ENCODE peak calls at places on chromosomes 12 and 14, in four cellular contexts. W is HepG2, J is K562, B is GM12878. I is an unnamed sample.

GRCh38 chr12:67442347-67442841 is 173.2 kb downstream of the CAND1 start:
- DNase-seq in J (peak; percentile 14), W (no peak), B (no peak), I (no peak)

GRCh38 chr12:39764944-39765560 is 145.4 kb upstream of the ABCD2 start:
- DNase-seq in B (no peak), W (peak; percentile 12), J (peak; percentile 33), I (no peak)

GRCh38 chr14:92751819-92752218 is 3.4 kb upstream of the LGMN start:
- DNase-seq in J (no peak), B (no peak), W (peak; percentile 23), I (no peak)

GRCh38 chr14:81464253-81465001 is 64.3 kb upstream of the STON2 start:
- DNase-seq in W (peak; percentile 53), J (peak; percentile 74), B (peak; percentile 64), I (peak; percentile 80)

GRCh38 chr12:113852695-113853490 is 113.2 kb downstream of the RBM19 start:
- DNase-seq in J (no peak), W (no peak), B (no peak), I (no peak)

GRCh38 chr12:46590991-46591703 is 218.6 kb upstream of the SLC38A2 start:
- DNase-seq in W (no peak), B (no peak), J (no peak), I (no peak)

GRCh38 chr12:69475237-69475984 is 5.2 kb downstream of the FRS2 start:
- DNase-seq in B (no peak), W (peak; percentile 61), J (no peak), I (no peak)

GRCh38 chr14:59870277-59871165 is at the start of gene RTN1:
- DNase-seq in B (no peak), J (peak; percentile 5), W (no peak), I (peak; percentile 23)

GRCh38 chr14:75514673-75515630 is 7.3 kb upstream of the BATF start:
- DNase-seq in J (peak; percentile 39), W (no peak), B (peak; percentile 80), I (no peak)

GRCh38 chr14:63436286-63437098 is 106.7 kb downstream of the PPP2R5E start:
- DNase-seq in J (no peak), W (no peak), B (no peak), I (no peak)

GRCh38 chr12:85273411-85274075 is 6.5 kb upstream of the ALX1 start:
- DNase-seq in J (no peak), B (no peak), W (no peak), I (peak; percentile 67)

GRCh38 chr12:79016181-79016580 is 151.6 kb downstream of the SYT1 start:
- DNase-seq in W (no peak), J (no peak), B (no peak), I (no peak)

GRCh38 chr12:63898764-63899337 is 54.4 kb downstream of the SRGAP1 start:
- DNase-seq in W (no peak), J (no peak), B (no peak), I (no peak)

GRCh38 chr12:122366685-122367475 is 55.6 kb downstream of the CLIP1 start:
- DNase-seq in W (peak; percentile 84), B (no peak), J (peak; percentile 61), I (peak; percentile 19)

GRCh38 chr12:106358410-106359241 is 1.1 kb downstream of the POLR3B start:
- DNase-seq in W (peak; percentile 78), B (no peak), J (peak; percentile 86), I (no peak)

GRCh38 chr14:90555126-90556049 is 158.6 kb downstream of the CALM1 start:
- DNase-seq in W (no peak), B (no peak), J (no peak), I (no peak)

GRCh38 chr12:67832155-67832554 is 157.1 kb upstream of the IFNG-AS1 start:
- DNase-seq in W (no peak), J (no peak), B (no peak), I (no peak)

GRCh38 chr12:116916122-116916521 is 5.4 kb downstream of the FBXW8 start:
- DNase-seq in B (no peak), W (peak; percentile 37), J (no peak), I (no peak)

GRCh38 chr12:57063991-57064725 is 14.2 kb upstream of the MYO1A start:
- DNase-seq in W (no peak), J (no peak), B (peak; percentile 69), I (no peak)

GRCh38 chr12:89183985-89184435 is 168.3 kb downstream of the DUSP6 start:
- DNase-seq in W (no peak), B (no peak), J (no peak), I (no peak)

GRCh38 chr14:23008836-23009235 is 1.1 kb downstream of the C14orf93 start:
- DNase-seq in B (no peak), J (peak; percentile 31), W (no peak), I (no peak)

GRCh38 chr14:85531141-85531593 is 1.2 kb downstream of the FLRT2 start:
- DNase-seq in J (no peak), W (no peak), B (no peak), I (no peak)

GRCh38 chr12:66329941-66330340 is 27.6 kb downstream of the HELB start:
- DNase-seq in W (no peak), B (no peak), J (no peak), I (no peak)

GRCh38 chr14:39006721-39007410 is 96.2 kb downstream of the SEC23A start:
- DNase-seq in B (no peak), J (no peak), W (no peak), I (no peak)

GRCh38 chr14:104973215-104974145 is 4.7 kb downstream of the AHNAK2 start:
- DNase-seq in J (no peak), W (no peak), B (no peak), I (peak; percentile 57)

GRCh38 chr12:122874081-122874480 is 21.8 kb downstream of the VPS37B start:
- DNase-seq in W (no peak), J (no peak), B (no peak), I (no peak)

GRCh38 chr14:77051101-77051500 is 22.6 kb upstream of the IRF2BPL start:
- DNase-seq in J (no peak), W (no peak), B (no peak), I (no peak)

GRCh38 chr12:121765573-121765972 is 27.9 kb downstream of the RHOF start:
- DNase-seq in W (no peak), J (peak; percentile 70), B (no peak), I (no peak)

GRCh38 chr12:131345521-131346436 is 365.1 kb upstream of the SFSWAP start:
- DNase-seq in J (no peak), B (no peak), W (no peak), I (no peak)

GRCh38 chr12:107650977-107651376 is 34.6 kb upstream of the PWP1 start:
- DNase-seq in W (no peak), J (no peak), B (no peak), I (no peak)

GRCh38 chr14:63406341-63406740 is 87.6 kb upstream of the GPHB5 start:
- DNase-seq in W (no peak), J (no peak), B (no peak), I (no peak)

GRCh38 chr12:11508699-11509098 is 113.3 kb upstream of the PRB2 start:
- DNase-seq in W (no peak), B (no peak), J (no peak), I (no peak)

GRCh38 chr14:101373690-101374295 is 187.5 kb upstream of the DIO3 start:
- DNase-seq in J (no peak), B (no peak), W (no peak), I (no peak)

GRCh38 chr12:78115889-78116288 is 285.2 kb downstream of the NAV3 start:
- DNase-seq in J (no peak), W (no peak), B (no peak), I (no peak)

GRCh38 chr14:101072945-101073597 is 169.5 kb upstream of the RTL1 start:
- DNase-seq in J (peak; percentile 63), B (no peak), W (peak; percentile 77), I (peak; percentile 59)

GRCh38 chr14:87491816-87492215 is 501.2 kb downstream of the GALC start:
- DNase-seq in W (no peak), J (no peak), B (no peak), I (no peak)

GRCh38 chr12:25084816-25085215 is 110.1 kb downstream of the DNAI7 start:
- DNase-seq in B (no peak), J (no peak), W (no peak), I (peak; percentile 53)

GRCh38 chr14:21990116-21990515 is 316.5 kb upstream of the OR4E1 start:
- DNase-seq in B (no peak), J (no peak), W (no peak), I (no peak)
- TF ChIP-seq CBX5 in B (no peak), J (no peak), W (no peak), I (no peak)

GRCh38 chr14:73637830-73638229 is 7.0 kb upstream of the DNAL1 start:
- DNase-seq in B (no peak), W (no peak), J (no peak), I (no peak)

GRCh38 chr14:73630009-73630780 is 14.6 kb upstream of the DNAL1 start:
- DNase-seq in J (peak; percentile 77), W (no peak), B (no peak), I (no peak)

GRCh38 chr14:73633517-73634332 is 11.1 kb upstream of the DNAL1 start:
- DNase-seq in J (peak; percentile 64), B (peak; percentile 48), W (peak; percentile 59), I (peak; percentile 82)

GRCh38 chr14:73634333-73634833 is 10.4 kb upstream of the DNAL1 start:
- DNase-seq in B (no peak), W (no peak), J (no peak), I (peak; percentile 93)

DNA sequence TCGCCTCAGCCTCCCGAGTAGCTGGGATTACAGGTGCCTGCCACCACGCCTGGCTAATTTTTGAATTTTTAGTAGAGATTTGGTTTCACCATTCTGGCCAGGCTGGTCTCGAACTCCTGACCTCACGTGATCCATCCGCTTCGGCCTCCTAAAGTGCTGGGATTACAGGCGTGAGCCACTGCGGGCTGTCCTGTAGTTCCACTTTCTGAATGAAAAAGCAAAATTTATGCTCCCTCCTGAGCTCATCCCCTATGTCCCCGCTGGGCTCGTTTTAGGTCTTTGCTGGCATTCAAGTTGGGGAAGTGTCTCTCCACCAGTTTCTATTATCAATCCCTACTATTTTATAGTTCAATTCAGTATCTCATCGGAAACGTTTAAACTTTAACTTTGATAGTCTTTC is 11.7 kb upstream of the DNAL1 start:
- DNase-seq in J (no peak), B (no peak), W (no peak), I (no peak)
- H3K4me2 ChIP-seq in J (no peak overlapping the region), B (peak overlapping the region; percentile 99), W (peak overlapping the region; percentile 91), I (peak overlapping the region; percentile 83)

GRCh38 chr14:21680072-21680471 is 6.5 kb upstream of the OR4E1 start:
- DNase-seq in W (no peak), B (no peak), J (no peak), I (no peak)
- TF ChIP-seq CBX5 in W (no peak), B (no peak), J (no peak), I (no peak)

GRCh38 chr12:58074259-58074658 is 132.9 kb downstream of the ATP23 start:
- DNase-seq in J (no peak), B (no peak), W (no peak), I (no peak)
- H3K4me2 ChIP-seq in J (no peak overlapping the region), B (no peak overlapping the region), W (no peak overlapping the region), I (no peak overlapping the region)

I was measured in H1.